ENCODE peak calls at places on chromosomes 13 and 19, in ten cellular contexts. One of them, this sample, is unnamed. For H3K36me3, the result is how much of the 10 kb centered on the place peaks cover.

GRCh38 chr19:3575260-3575741 is 2.6 kb downstream of the HMG20B start:
- DNase-seq in lower lobe of right lung: no peak
- DNase-seq in CD8-positive, alpha-beta T cell: peak
- DNase-seq in mammary epithelial cell: no peak
- DNase-seq in tibial nerve: no peak
- DNase-seq in bronchial epithelial cell: no peak
- DNase-seq in kidney epithelial cell: no peak
- DNase-seq in body of pancreas: no peak
- DNase-seq in PC-3: no peak
- DNase-seq in spleen: no peak
- DNase-seq in this sample: no peak

GRCh38 chr13:75426421-75426820 is 55.5 kb downstream of the TBC1D4 start:
- DNase-seq in body of pancreas: no peak
- DNase-seq in mammary epithelial cell: peak
- DNase-seq in kidney epithelial cell: no peak
- DNase-seq in lower lobe of right lung: no peak
- DNase-seq in PC-3: no peak
- DNase-seq in spleen: no peak
- DNase-seq in CD8-positive, alpha-beta T cell: no peak
- DNase-seq in bronchial epithelial cell: peak
- DNase-seq in tibial nerve: no peak
- DNase-seq in this sample: no peak

GRCh38 chr13:113649212-113649611 is 8.8 kb downstream of the ATP4B start:
- DNase-seq in body of pancreas: no peak
- DNase-seq in lower lobe of right lung: peak
- DNase-seq in PC-3: no peak
- DNase-seq in CD8-positive, alpha-beta T cell: no peak
- DNase-seq in spleen: peak
- DNase-seq in kidney epithelial cell: no peak
- DNase-seq in tibial nerve: peak
- DNase-seq in bronchial epithelial cell: no peak
- DNase-seq in mammary epithelial cell: no peak
- DNase-seq in this sample: no peak

GRCh38 chr13:84192125-84192524 is 309.9 kb upstream of the SLITRK1 start:
- DNase-seq in kidney epithelial cell: peak
- DNase-seq in tibial nerve: no peak
- DNase-seq in mammary epithelial cell: peak
- DNase-seq in spleen: no peak
- DNase-seq in bronchial epithelial cell: peak
- DNase-seq in CD8-positive, alpha-beta T cell: no peak
- DNase-seq in PC-3: peak
- DNase-seq in lower lobe of right lung: no peak
- DNase-seq in body of pancreas: no peak
- DNase-seq in this sample: no peak

GRCh38 chr13:40236566-40237168 is 429.8 kb downstream of the FOXO1 start:
- DNase-seq in PC-3: no peak
- DNase-seq in mammary epithelial cell: no peak
- DNase-seq in tibial nerve: peak
- DNase-seq in bronchial epithelial cell: no peak
- DNase-seq in body of pancreas: peak
- DNase-seq in CD8-positive, alpha-beta T cell: no peak
- DNase-seq in kidney epithelial cell: no peak
- DNase-seq in spleen: no peak
- DNase-seq in lower lobe of right lung: no peak
- DNase-seq in this sample: no peak

GRCh38 chr13:30722361-30722760 is 13.0 kb upstream of the ALOX5AP start:
- DNase-seq in CD8-positive, alpha-beta T cell: no peak
- DNase-seq in lower lobe of right lung: no peak
- DNase-seq in PC-3: peak
- DNase-seq in mammary epithelial cell: no peak
- DNase-seq in tibial nerve: no peak
- DNase-seq in spleen: no peak
- DNase-seq in body of pancreas: no peak
- DNase-seq in kidney epithelial cell: no peak
- DNase-seq in bronchial epithelial cell: peak
- DNase-seq in this sample: no peak

GRCh38 chr19:4909897-4910593 is 744 bp downstream of the UHRF1 start:
- DNase-seq in CD8-positive, alpha-beta T cell: peak
- DNase-seq in spleen: peak
- DNase-seq in PC-3: peak
- DNase-seq in mammary epithelial cell: peak
- DNase-seq in lower lobe of right lung: peak
- DNase-seq in body of pancreas: peak
- DNase-seq in kidney epithelial cell: no peak
- DNase-seq in bronchial epithelial cell: peak
- DNase-seq in tibial nerve: peak
- DNase-seq in this sample: peak

GRCh38 chr13:36183901-36184300 is 30.5 kb downstream of the SOHLH2 start:
- DNase-seq in PC-3: no peak
- DNase-seq in bronchial epithelial cell: no peak
- DNase-seq in tibial nerve: no peak
- DNase-seq in kidney epithelial cell: no peak
- DNase-seq in spleen: no peak
- DNase-seq in lower lobe of right lung: no peak
- DNase-seq in body of pancreas: no peak
- DNase-seq in mammary epithelial cell: no peak
- DNase-seq in CD8-positive, alpha-beta T cell: no peak
- DNase-seq in this sample: no peak

GRCh38 chr13:40537146-40537895 is 129.1 kb downstream of the FOXO1 start:
- DNase-seq in PC-3: no peak
- DNase-seq in CD8-positive, alpha-beta T cell: no peak
- DNase-seq in kidney epithelial cell: no peak
- DNase-seq in bronchial epithelial cell: no peak
- DNase-seq in lower lobe of right lung: no peak
- DNase-seq in mammary epithelial cell: no peak
- DNase-seq in spleen: no peak
- DNase-seq in tibial nerve: no peak
- DNase-seq in body of pancreas: no peak
- DNase-seq in this sample: no peak

GRCh38 chr13:20363162-20363561 is 131.0 kb upstream of the GJB6 start:
- DNase-seq in lower lobe of right lung: no peak
- DNase-seq in tibial nerve: no peak
- DNase-seq in spleen: no peak
- DNase-seq in body of pancreas: no peak
- DNase-seq in CD8-positive, alpha-beta T cell: no peak
- DNase-seq in bronchial epithelial cell: no peak
- DNase-seq in mammary epithelial cell: no peak
- DNase-seq in PC-3: no peak
- DNase-seq in kidney epithelial cell: no peak
- DNase-seq in this sample: no peak

GRCh38 chr19:48329167-48329891 is 4.0 kb downstream of the EMP3 start:
- DNase-seq in PC-3: peak
- DNase-seq in tibial nerve: no peak
- DNase-seq in body of pancreas: peak
- DNase-seq in CD8-positive, alpha-beta T cell: peak
- DNase-seq in mammary epithelial cell: peak
- DNase-seq in lower lobe of right lung: no peak
- DNase-seq in spleen: no peak
- DNase-seq in kidney epithelial cell: no peak
- DNase-seq in bronchial epithelial cell: peak
- DNase-seq in this sample: no peak

GRCh38 chr13:34416833-34417425 is 525.1 kb upstream of the NBEA start:
- DNase-seq in spleen: no peak
- DNase-seq in body of pancreas: peak
- DNase-seq in tibial nerve: no peak
- DNase-seq in PC-3: peak
- DNase-seq in bronchial epithelial cell: peak
- DNase-seq in kidney epithelial cell: no peak
- DNase-seq in CD8-positive, alpha-beta T cell: no peak
- DNase-seq in mammary epithelial cell: no peak
- DNase-seq in lower lobe of right lung: no peak
- DNase-seq in this sample: no peak

GRCh38 chr19:4849019-4849418 is 17.5 kb upstream of the TICAM1 start:
- DNase-seq in PC-3: no peak
- DNase-seq in CD8-positive, alpha-beta T cell: no peak
- DNase-seq in kidney epithelial cell: no peak
- DNase-seq in spleen: no peak
- DNase-seq in mammary epithelial cell: no peak
- DNase-seq in lower lobe of right lung: no peak
- DNase-seq in body of pancreas: no peak
- DNase-seq in tibial nerve: no peak
- DNase-seq in bronchial epithelial cell: no peak
- DNase-seq in this sample: no peak

GRCh38 chr19:1570836-1571235 is 2.7 kb upstream of the MEX3D start:
- DNase-seq in tibial nerve: no peak
- DNase-seq in spleen: no peak
- DNase-seq in bronchial epithelial cell: no peak
- DNase-seq in mammary epithelial cell: no peak
- DNase-seq in lower lobe of right lung: no peak
- DNase-seq in PC-3: no peak
- DNase-seq in kidney epithelial cell: no peak
- DNase-seq in body of pancreas: no peak
- DNase-seq in CD8-positive, alpha-beta T cell: no peak
- DNase-seq in this sample: no peak

GRCh38 chr19:40219721-40220276 is 1.6 kb upstream of the TTC9B start:
- DNase-seq in tibial nerve: no peak
- DNase-seq in spleen: no peak
- DNase-seq in body of pancreas: no peak
- DNase-seq in mammary epithelial cell: peak
- DNase-seq in bronchial epithelial cell: peak
- DNase-seq in lower lobe of right lung: no peak
- DNase-seq in CD8-positive, alpha-beta T cell: no peak
- DNase-seq in kidney epithelial cell: peak
- DNase-seq in PC-3: peak
- DNase-seq in this sample: no peak

GRCh38 chr13:26719356-26719945 is 41.1 kb downstream of the GPR12 start:
- DNase-seq in bronchial epithelial cell: no peak
- DNase-seq in lower lobe of right lung: no peak
- DNase-seq in PC-3: peak
- DNase-seq in CD8-positive, alpha-beta T cell: no peak
- DNase-seq in spleen: no peak
- DNase-seq in mammary epithelial cell: no peak
- DNase-seq in body of pancreas: no peak
- DNase-seq in kidney epithelial cell: no peak
- DNase-seq in tibial nerve: no peak
- DNase-seq in this sample: no peak
- TF ChIP-seq CTCF in bronchial epithelial cell: no peak
- TF ChIP-seq CTCF in lower lobe of right lung: no peak
- TF ChIP-seq CTCF in PC-3: peak
- TF ChIP-seq CTCF in CD8-positive, alpha-beta T cell: no peak
- TF ChIP-seq CTCF in spleen: no peak
- TF ChIP-seq CTCF in mammary epithelial cell: no peak
- TF ChIP-seq CTCF in body of pancreas: no peak
- TF ChIP-seq CTCF in kidney epithelial cell: no peak
- TF ChIP-seq CTCF in tibial nerve: no peak
- TF ChIP-seq CTCF in this sample: no peak

GRCh38 chr19:46392837-46393236 is 20.5 kb downstream of the CCDC8 start:
- DNase-seq in mammary epithelial cell: no peak
- DNase-seq in body of pancreas: no peak
- DNase-seq in tibial nerve: no peak
- DNase-seq in PC-3: no peak
- DNase-seq in spleen: no peak
- DNase-seq in kidney epithelial cell: no peak
- DNase-seq in lower lobe of right lung: no peak
- DNase-seq in CD8-positive, alpha-beta T cell: no peak
- DNase-seq in bronchial epithelial cell: no peak
- DNase-seq in this sample: no peak

GRCh38 chr19:46392252-46392801 is 21.0 kb downstream of the CCDC8 start:
- DNase-seq in PC-3: no peak
- DNase-seq in body of pancreas: no peak
- DNase-seq in CD8-positive, alpha-beta T cell: no peak
- DNase-seq in lower lobe of right lung: peak
- DNase-seq in mammary epithelial cell: no peak
- DNase-seq in kidney epithelial cell: no peak
- DNase-seq in spleen: peak
- DNase-seq in tibial nerve: no peak
- DNase-seq in bronchial epithelial cell: no peak
- DNase-seq in this sample: peak

GRCh38 chr19:46390121-46390858 is 23.1 kb downstream of the CCDC8 start:
- DNase-seq in mammary epithelial cell: no peak
- DNase-seq in kidney epithelial cell: no peak
- DNase-seq in bronchial epithelial cell: no peak
- DNase-seq in tibial nerve: no peak
- DNase-seq in CD8-positive, alpha-beta T cell: no peak
- DNase-seq in spleen: peak
- DNase-seq in PC-3: no peak
- DNase-seq in body of pancreas: no peak
- DNase-seq in lower lobe of right lung: peak
- DNase-seq in this sample: peak

GRCh38 chr19:46391296-46392251 is 21.8 kb downstream of the CCDC8 start:
- DNase-seq in tibial nerve: no peak
- DNase-seq in CD8-positive, alpha-beta T cell: no peak
- DNase-seq in lower lobe of right lung: peak
- DNase-seq in bronchial epithelial cell: no peak
- DNase-seq in kidney epithelial cell: no peak
- DNase-seq in mammary epithelial cell: no peak
- DNase-seq in PC-3: no peak
- DNase-seq in spleen: peak
- DNase-seq in body of pancreas: no peak
- DNase-seq in this sample: peak

DNA sequence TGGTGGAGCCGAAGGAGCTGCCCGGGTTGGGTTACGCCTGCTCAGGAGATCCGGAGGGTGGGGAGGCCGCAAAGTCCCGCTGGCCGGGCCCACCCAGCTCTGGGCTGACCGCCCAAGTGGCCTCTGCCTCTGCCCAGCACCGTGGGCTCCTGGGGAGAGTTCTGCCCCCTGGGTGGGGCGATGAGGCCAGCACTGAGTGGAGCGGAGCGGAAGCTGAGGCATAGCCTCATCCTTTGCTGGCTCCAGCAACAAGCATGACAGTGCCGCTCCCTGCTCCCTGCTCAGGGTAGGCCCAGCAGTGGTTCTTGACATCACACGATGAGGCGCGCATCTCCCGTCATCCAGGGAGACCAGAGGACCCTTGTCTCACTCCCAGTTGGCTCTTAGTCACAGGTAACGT is 22.5 kb downstream of the CCDC8 start:
- DNase-seq in PC-3: no peak
- DNase-seq in bronchial epithelial cell: no peak
- DNase-seq in mammary epithelial cell: no peak
- DNase-seq in tibial nerve: no peak
- DNase-seq in kidney epithelial cell: no peak
- DNase-seq in body of pancreas: no peak
- DNase-seq in spleen: peak
- DNase-seq in CD8-positive, alpha-beta T cell: no peak
- DNase-seq in lower lobe of right lung: peak
- DNase-seq in this sample: peak
- H3K36me3 ChIP-seq in PC-3: under half
- H3K36me3 ChIP-seq in bronchial epithelial cell: under half
- H3K36me3 ChIP-seq in mammary epithelial cell: under half
- H3K36me3 ChIP-seq in tibial nerve: under half
- H3K36me3 ChIP-seq in kidney epithelial cell: under half
- H3K36me3 ChIP-seq in body of pancreas: under half
- H3K36me3 ChIP-seq in spleen: half or more
- H3K36me3 ChIP-seq in CD8-positive, alpha-beta T cell: under half
- H3K36me3 ChIP-seq in lower lobe of right lung: half or more
- H3K36me3 ChIP-seq in this sample: half or more

GRCh38 chr19:22600690-22601648 is 33.2 kb upstream of the ZNF492 start:
- DNase-seq in CD8-positive, alpha-beta T cell: no peak
- DNase-seq in body of pancreas: no peak
- DNase-seq in PC-3: no peak
- DNase-seq in mammary epithelial cell: no peak
- DNase-seq in bronchial epithelial cell: no peak
- DNase-seq in spleen: no peak
- DNase-seq in tibial nerve: no peak
- DNase-seq in kidney epithelial cell: no peak
- DNase-seq in lower lobe of right lung: no peak
- DNase-seq in this sample: no peak
- H3K4me3 ChIP-seq in CD8-positive, alpha-beta T cell: no peak
- H3K4me3 ChIP-seq in body of pancreas: no peak
- H3K4me3 ChIP-seq in PC-3: no peak
- H3K4me3 ChIP-seq in mammary epithelial cell: no peak
- H3K4me3 ChIP-seq in bronchial epithelial cell: no peak
- H3K4me3 ChIP-seq in spleen: no peak
- H3K4me3 ChIP-seq in tibial nerve: no peak
- H3K4me3 ChIP-seq in kidney epithelial cell: no peak
- H3K4me3 ChIP-seq in lower lobe of right lung: no peak
- H3K4me3 ChIP-seq in this sample: no peak

GRCh38 chr19:6733338-6734095 is 3.9 kb downstream of the GPR108 start:
- DNase-seq in kidney epithelial cell: no peak
- DNase-seq in bronchial epithelial cell: no peak
- DNase-seq in CD8-positive, alpha-beta T cell: no peak
- DNase-seq in tibial nerve: no peak
- DNase-seq in mammary epithelial cell: no peak
- DNase-seq in spleen: no peak
- DNase-seq in body of pancreas: no peak
- DNase-seq in lower lobe of right lung: peak
- DNase-seq in PC-3: no peak
- DNase-seq in this sample: no peak
- TF ChIP-seq CTCF in kidney epithelial cell: peak
- TF ChIP-seq CTCF in bronchial epithelial cell: peak
- TF ChIP-seq CTCF in CD8-positive, alpha-beta T cell: peak
- TF ChIP-seq CTCF in tibial nerve: no peak
- TF ChIP-seq CTCF in mammary epithelial cell: no peak
- TF ChIP-seq CTCF in spleen: no peak
- TF ChIP-seq CTCF in body of pancreas: no peak
- TF ChIP-seq CTCF in lower lobe of right lung: peak
- TF ChIP-seq CTCF in PC-3: peak
- TF ChIP-seq CTCF in this sample: no peak